ENCODE peak calls at places on chromosome 15, in five cellular contexts. V is PC-9, E is fibroblast of lung, Z is MM.1S, T is right lobe of liver. N is an unnamed sample.

GRCh38 chr15:77266708-77267387 is 153.1 kb downstream of the PEAK1 start:
- DNase-seq in V (peak; percentile 22), E (peak; percentile 92), Z (no peak), T (no peak), N (peak; percentile 21)

GRCh38 chr15:31402511-31403056 is 75.9 kb downstream of the KLF13 start:
- DNase-seq in V (no peak), E (no peak), Z (no peak), T (no peak), N (no peak)

GRCh38 chr15:31223478-31224350 is 102.9 kb upstream of the KLF13 start:
- DNase-seq in V (no peak), E (no peak), Z (no peak), T (no peak), N (no peak)

GRCh38 chr15:34837246-34838016 is 42.1 kb upstream of the ACTC1 start:
- DNase-seq in V (peak; percentile 51), E (peak; percentile 93), Z (no peak), T (no peak), N (peak; percentile 69)

GRCh38 chr15:24898715-24899278 is 56.0 kb upstream of the SNRPN start:
- DNase-seq in V (no peak), E (peak; percentile 0), Z (no peak), T (no peak), N (no peak)

GRCh38 chr15:58292761-58293175 is 139.0 kb upstream of the LIPC start:
- DNase-seq in V (no peak), E (peak; percentile 41), Z (peak; percentile 84), T (no peak), N (no peak)

GRCh38 chr15:80977627-80978036 is 12.0 kb downstream of the MESD start:
- DNase-seq in V (no peak), E (no peak), Z (peak; percentile 50), T (no peak), N (no peak)

GRCh38 chr15:93152951-93153350 is 63.9 kb upstream of the RGMA start:
- DNase-seq in V (no peak), E (peak; percentile 20), Z (no peak), T (no peak), N (no peak)

GRCh38 chr15:70260096-70260495 is 162.4 kb upstream of the TLE3 start:
- DNase-seq in V (no peak), E (no peak), Z (peak; percentile 33), T (no peak), N (no peak)

GRCh38 chr15:74907277-74907870 is 723 bp upstream of the FAM219B start:
- DNase-seq in V (no peak), E (no peak), Z (no peak), T (no peak), N (peak; percentile 19)

GRCh38 chr15:99618941-99619411 is 53.2 kb downstream of the MEF2A start:
- DNase-seq in V (no peak), E (peak; percentile 65), Z (no peak), T (no peak), N (no peak)

GRCh38 chr15:74339371-74339770 is 28.1 kb downstream of the CYP11A1 start:
- DNase-seq in V (no peak), E (no peak), Z (no peak), T (no peak), N (no peak)

GRCh38 chr15:92391640-92392039 is 2.0 kb upstream of the ST8SIA2 start:
- DNase-seq in V (peak; percentile 3), E (peak; percentile 45), Z (peak; percentile 75), T (no peak), N (peak; percentile 42)

GRCh38 chr15:92528736-92529135 is 126.8 kb downstream of the FAM174B start:
- DNase-seq in V (no peak), E (peak; percentile 38), Z (no peak), T (no peak), N (no peak)

GRCh38 chr15:32994810-32995424 is 199.6 kb downstream of the FMN1 start:
- DNase-seq in V (no peak), E (peak; percentile 43), Z (peak; percentile 42), T (no peak), N (no peak)

GRCh38 chr15:42344763-42345162 is 14.5 kb upstream of the CAPN3 start:
- DNase-seq in V (no peak), E (peak; percentile 77), Z (no peak), T (no peak), N (no peak)

GRCh38 chr15:90191795-90192494 is 9.2 kb upstream of the SEMA4B start:
- DNase-seq in V (peak; percentile 70), E (peak; percentile 29), Z (peak; percentile 88), T (peak; percentile 98), N (no peak)

GRCh38 chr15:75599396-75599795 is 20.3 kb upstream of the PTPN9 start:
- DNase-seq in V (no peak), E (no peak), Z (no peak), T (no peak), N (peak; percentile 61)

GRCh38 chr15:49331951-49332350 is 91.1 kb upstream of the FGF7 start:
- DNase-seq in V (no peak), E (peak; percentile 27), Z (no peak), T (no peak), N (no peak)

GRCh38 chr15:52790166-52790708 is at the start of gene ONECUT1:
- DNase-seq in V (peak; percentile 46), E (peak; percentile 18), Z (peak; percentile 71), T (peak; percentile 88), N (no peak)

GRCh38 chr15:48426047-48426446 is 94.8 kb downstream of the DUT start:
- DNase-seq in V (no peak), E (no peak), Z (no peak), T (no peak), N (no peak)

DNA sequence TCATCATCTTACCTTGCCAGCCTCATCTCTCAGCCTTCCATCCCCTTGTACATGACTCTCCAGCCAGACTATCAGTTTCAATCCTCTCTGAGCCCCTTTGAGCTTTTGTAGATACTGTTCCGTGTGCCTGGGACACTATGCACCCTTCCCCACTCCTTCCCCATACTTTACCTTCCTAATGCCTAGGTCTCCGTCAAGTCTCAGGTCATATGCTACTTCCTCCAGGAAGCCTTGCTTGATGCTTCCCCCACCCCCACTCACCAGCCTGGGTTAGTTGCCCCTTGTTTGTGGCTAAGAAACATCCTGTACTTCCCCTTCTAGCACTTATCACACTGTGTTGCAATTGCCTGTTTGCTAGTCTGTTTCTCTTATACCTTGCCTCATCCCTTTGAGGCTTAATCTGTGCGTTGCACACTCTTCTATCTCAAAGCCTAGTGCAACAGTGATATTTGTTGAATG is 6.7 kb upstream of the USP3 start:
- DNase-seq in V (no peak), E (no peak), Z (no peak), T (no peak), N (no peak)
- H3K4me3 ChIP-seq in V (no peak overlapping the region), E (no peak overlapping the region), Z (no peak overlapping the region), T (no peak overlapping the region), N (no peak overlapping the region)

GRCh38 chr15:40347559-40348470 is 3.0 kb upstream of the PHGR1 start:
- DNase-seq in V (peak; percentile 76), E (no peak), Z (no peak), T (no peak), N (no peak)
- H3K4me1 ChIP-seq in V (peaks cover 65% of the 10 kb centered on the region), E (peaks cover 14% of the 10 kb centered on the region), Z (no peaks in the 10 kb centered on the region), T (no peaks in the 10 kb centered on the region), N (peaks cover 21% of the 10 kb centered on the region)

DNA sequence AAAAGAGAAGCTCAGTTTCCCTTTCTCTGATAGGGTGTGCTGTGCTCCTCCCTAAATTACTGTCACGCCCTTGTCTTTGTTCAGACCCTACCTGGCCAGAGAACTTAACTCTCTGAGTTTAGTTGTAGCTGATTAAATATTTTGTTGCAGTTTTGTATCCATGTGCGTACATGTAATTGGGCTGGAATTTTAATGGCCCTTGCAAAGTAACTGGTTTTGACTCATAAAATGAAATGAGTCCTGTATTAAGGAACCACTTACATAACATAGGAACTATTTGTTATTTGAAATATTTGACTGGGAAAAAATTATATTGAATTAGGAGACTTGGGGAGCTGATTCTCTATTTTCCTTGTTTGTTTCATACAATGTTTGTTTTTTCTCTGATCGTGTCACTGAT is 80.2 kb downstream of the LRRK1 start:
- DNase-seq in V (no peak), E (peak; percentile 56), Z (no peak), T (no peak), N (no peak)
- H3K4me3 ChIP-seq in V (no peak overlapping the region), E (no peak overlapping the region), Z (no peak overlapping the region), T (no peak overlapping the region), N (no peak overlapping the region)

DNA sequence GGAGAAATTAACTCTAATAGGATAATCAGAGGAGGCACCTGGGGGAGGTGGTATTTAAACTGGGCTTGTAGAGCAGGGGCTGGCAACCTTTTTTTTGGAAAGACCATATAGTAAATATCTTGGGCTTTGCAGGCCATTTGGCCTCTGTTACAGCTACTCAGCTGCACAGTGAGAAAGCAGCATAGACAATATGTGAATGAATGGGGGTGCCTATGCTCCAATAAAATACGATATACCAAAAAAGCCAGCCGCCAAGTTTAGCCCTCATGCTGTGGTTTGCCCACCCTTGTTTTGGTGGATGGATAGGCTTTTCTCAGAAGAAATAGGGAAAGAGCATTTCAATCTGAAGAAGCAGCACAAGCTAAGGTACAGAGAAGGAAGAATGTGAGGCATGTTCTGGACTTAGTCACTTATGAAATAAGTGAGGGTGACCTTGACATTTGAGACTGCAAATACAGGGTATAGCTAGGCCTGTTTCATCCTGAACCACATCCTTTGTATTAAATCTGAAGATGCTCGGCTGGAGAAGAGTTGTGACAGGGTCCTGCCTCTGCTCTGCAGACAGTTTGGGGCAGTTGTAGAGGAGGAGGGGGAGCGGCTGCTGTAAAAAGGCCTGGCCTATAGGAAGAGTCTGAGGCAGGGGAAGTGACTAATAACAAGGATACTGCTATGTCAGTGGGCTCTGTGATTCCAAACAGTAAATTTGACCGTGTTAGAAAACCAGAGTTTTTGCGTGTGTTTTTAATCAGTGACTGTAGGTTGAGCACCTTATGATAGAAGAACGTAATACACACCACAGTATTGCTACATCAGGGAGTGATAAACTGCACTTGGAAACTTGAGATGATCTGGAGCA is 130.9 kb upstream of the NR2E3 start:
- DNase-seq in V (no peak), E (peak; percentile 67), Z (no peak), T (no peak), N (no peak)
- H3K4me1 ChIP-seq in V (peaks cover 59% of the 10 kb centered on the region), E (peaks cover 20% of the 10 kb centered on the region), Z (peaks cover 21% of the 10 kb centered on the region), T (no peaks in the 10 kb centered on the region), N (peaks cover 35% of the 10 kb centered on the region)

N was measured in SJSA1.